ENCODE peak calls at places on chromosome X, in seven cellular contexts. G is H9, U is mesendoderm, M is neuronal stem cell, V is mesenchymal stem cell, J is H1, Z is trophoblast cell. P is an unnamed sample.

GRCh38 chrX:3046253-3046909 is 5.1 kb downstream of the ARSF start:
- DNase-seq in G (no peak), V (peak), M (no peak), Z (no peak), J (no peak), U (no peak), P (no peak)

GRCh38 chrX:56764975-56765791 is 36.1 kb downstream of the NBDY start:
- DNase-seq in G (peak), M (no peak), U (no peak), V (peak), J (peak), Z (no peak), P (no peak)

GRCh38 chrX:18146954-18147353 is 73.7 kb downstream of the BEND2 start:
- DNase-seq in M (peak), J (peak), U (peak), Z (peak), G (peak), V (no peak), P (peak)

GRCh38 chrX:115898382-115899001 is 272.1 kb upstream of the AGTR2 start:
- DNase-seq in Z (no peak), J (peak), G (peak), M (no peak), U (peak), V (no peak), P (peak)

GRCh38 chrX:130176354-130176776 is 4.6 kb downstream of the RAB33A start:
- DNase-seq in U (no peak), M (no peak), G (no peak), V (peak), Z (no peak), J (no peak), P (peak)

GRCh38 chrX:137171626-137172025 is 137.8 kb upstream of the GPR101 start:
- DNase-seq in J (no peak), U (no peak), G (no peak), Z (no peak), M (no peak), V (no peak), P (no peak)

GRCh38 chrX:41590641-41591040 is 98.1 kb upstream of the GPR34 start:
- DNase-seq in M (no peak), V (no peak), G (no peak), Z (no peak), J (no peak), U (no peak), P (peak)

GRCh38 chrX:111254896-111255693 is 15.2 kb downstream of the CAPN6 start:
- DNase-seq in V (no peak), U (peak), G (no peak), Z (no peak), M (no peak), J (no peak), P (no peak)

GRCh38 chrX:33194876-33195433 is 16.4 kb downstream of the DMD start:
- DNase-seq in J (no peak), G (no peak), V (peak), M (no peak), U (peak), Z (no peak), P (peak)

GRCh38 chrX:17595456-17596035 is 141.7 kb upstream of the SCML1 start:
- DNase-seq in V (peak), G (no peak), Z (no peak), J (no peak), U (no peak), M (no peak), P (peak)

GRCh38 chrX:54721424-54721823 is 76.6 kb downstream of the ITIH6 start:
- DNase-seq in G (no peak), U (no peak), J (no peak), M (no peak), Z (no peak), V (no peak), P (no peak)

GRCh38 chrX:149909324-149910177 is 19.8 kb upstream of the HSFX4 start:
- DNase-seq in U (no peak), J (no peak), Z (no peak), G (no peak), V (no peak), M (no peak), P (no peak)

GRCh38 chrX:19709812-19710518 is 177.4 kb downstream of the SH3KBP1 start:
- DNase-seq in Z (peak), G (no peak), M (no peak), J (no peak), V (peak), U (no peak), P (peak)

GRCh38 chrX:117834076-117834475 is 282.5 kb downstream of the KLHL13 start:
- DNase-seq in G (no peak), U (no peak), M (no peak), J (no peak), Z (no peak), V (no peak), P (no peak)

GRCh38 chrX:50941638-50942037 is 31.1 kb downstream of the BMP15 start:
- DNase-seq in Z (peak), J (peak), U (peak), G (peak), V (no peak), M (no peak), P (no peak)

GRCh38 chrX:17098516-17099247 is 152.2 kb downstream of the REPS2 start:
- DNase-seq in Z (no peak), M (no peak), V (no peak), U (no peak), J (no peak), G (no peak), P (no peak)

GRCh38 chrX:24355095-24355494 is 5.3 kb upstream of the SUPT20HL1 start:
- DNase-seq in G (no peak), Z (no peak), M (no peak), V (no peak), J (no peak), U (no peak), P (peak)

GRCh38 chrX:43505759-43506158 is 150.3 kb upstream of the MAOA start:
- DNase-seq in Z (peak), G (no peak), U (peak), J (no peak), V (no peak), M (no peak), P (no peak)

GRCh38 chrX:4550018-4550417 is 836.6 kb upstream of the PRKX start:
- DNase-seq in V (no peak), J (no peak), M (no peak), Z (no peak), U (peak), G (peak), P (no peak)

GRCh38 chrX:47502591-47503222 is 19.7 kb upstream of the ZNF41 start:
- DNase-seq in U (no peak), J (no peak), Z (peak), G (no peak), V (peak), M (no peak), P (peak)

GRCh38 chrX:19776753-19777152 is 110.6 kb downstream of the SH3KBP1 start:
- DNase-seq in Z (no peak), J (no peak), G (no peak), V (no peak), M (no peak), U (no peak), P (no peak)

GRCh38 chrX:153387987-153388721 is 13.0 kb downstream of the PNMA6E start:
- DNase-seq in M (no peak), G (peak), J (no peak), V (no peak), Z (no peak), U (no peak), P (no peak)

GRCh38 chrX:41036668-41037326 is 48.4 kb upstream of the USP9X start:
- DNase-seq in J (no peak), M (no peak), Z (no peak), U (no peak), G (no peak), V (no peak), P (no peak)

GRCh38 chrX:56812515-56813105 is 83.6 kb downstream of the NBDY start:
- DNase-seq in G (no peak), U (no peak), J (no peak), Z (no peak), V (peak), M (no peak), P (no peak)

GRCh38 chrX:149858592-149858991 is 22.4 kb upstream of the MAGEA8 start:
- DNase-seq in M (no peak), G (no peak), J (no peak), V (no peak), U (no peak), Z (no peak), P (no peak)

GRCh38 chrX:85243761-85244410 is at the start of the genes SATL1 and ZNF711:
- DNase-seq in V (peak), U (peak), J (peak), G (peak), M (peak), Z (no peak), P (peak)

GRCh38 chrX:119729408-119730201 is 28.8 kb upstream of the SOWAHD start:
- DNase-seq in G (peak), V (peak), Z (peak), M (peak), J (peak), U (peak), P (peak)

GRCh38 chrX:108303682-108304081 is 134.5 kb downstream of the COL4A6 start:
- DNase-seq in V (no peak), Z (no peak), G (no peak), M (no peak), J (no peak), U (no peak), P (no peak)

GRCh38 chrX:68018248-68019203 is 414.8 kb downstream of the OPHN1 start:
- DNase-seq in G (peak), U (peak), V (peak), J (peak), M (peak), Z (peak), P (peak)

GRCh38 chrX:41377624-41378023 is 43.7 kb downstream of the DDX3X start:
- DNase-seq in M (no peak), V (peak), U (no peak), J (no peak), Z (no peak), G (no peak), P (no peak)

GRCh38 chrX:123713841-123714240 is 19.0 kb downstream of the THOC2 start:
- DNase-seq in Z (no peak), U (no peak), M (no peak), V (no peak), J (no peak), G (no peak), P (peak)

GRCh38 chrX:22526339-22526738 is 253.6 kb downstream of the CBLL2 start:
- DNase-seq in G (no peak), V (no peak), M (no peak), Z (peak), J (no peak), U (no peak), P (peak)

GRCh38 chrX:153439977-153440376 is 5.9 kb downstream of the TREX2 start:
- DNase-seq in J (no peak), M (no peak), U (no peak), Z (no peak), G (no peak), V (no peak), P (no peak)

GRCh38 chrX:70480660-70481018 is 36.0 kb downstream of the DLG3 start:
- DNase-seq in U (no peak), M (no peak), J (no peak), G (no peak), V (peak), Z (no peak), P (no peak)

DNA sequence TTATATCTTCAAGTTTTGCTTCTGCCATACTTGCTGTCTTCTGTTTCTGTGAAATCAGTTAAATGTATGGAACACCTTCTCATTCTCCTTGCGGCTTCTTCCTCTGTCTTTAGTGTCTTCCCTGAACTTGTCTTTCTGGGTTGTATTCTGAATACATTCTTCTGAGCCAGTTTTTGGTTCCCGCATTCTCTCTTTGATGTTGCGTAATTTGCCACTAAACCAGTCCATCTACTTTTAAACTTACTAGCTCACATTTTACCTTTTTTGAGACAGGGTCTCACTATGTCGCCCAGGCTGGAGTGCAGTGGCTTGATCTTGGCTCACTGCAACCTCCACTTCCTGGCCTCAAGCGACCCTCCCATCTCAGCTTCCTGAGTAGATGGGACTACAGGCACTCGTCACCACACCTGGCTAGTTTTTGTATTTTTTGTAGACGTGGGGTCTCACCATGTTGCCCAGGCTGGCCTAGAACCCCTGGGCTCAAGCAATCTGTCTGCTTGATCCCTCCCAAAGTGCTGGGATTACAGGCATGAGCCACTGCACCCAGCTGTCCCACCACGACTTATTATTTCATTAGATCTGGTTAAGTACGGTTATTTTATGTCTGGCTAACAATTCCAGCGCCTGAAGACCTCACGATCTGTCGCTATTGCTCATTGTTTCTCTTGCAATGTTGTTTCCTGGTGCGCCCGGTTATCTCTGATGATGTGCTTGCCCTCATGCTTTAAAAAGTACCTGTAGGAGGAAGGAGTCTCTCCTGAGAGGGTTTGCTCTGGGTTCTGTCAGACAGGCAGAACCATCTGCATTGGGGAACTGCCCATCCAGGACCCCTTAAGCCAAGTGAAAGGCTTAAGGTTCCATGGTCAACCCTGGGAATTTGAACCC is 9.8 kb upstream of the FAM3A start:
- DNase-seq in Z (peak), M (no peak), G (no peak), U (no peak), V (no peak), J (no peak), P (no peak)
- H3K23ac ChIP-seq in Z (no peak), M (no peak), G (no peak), U (no peak), V (no peak), J (no peak), P (no peak)

GRCh38 chrX:1134976-1135375 is 77.5 kb downstream of the CRLF2 start:
- DNase-seq in M (no peak), V (no peak), G (peak), U (no peak), J (no peak), Z (no peak), P (no peak)
- H3K23ac ChIP-seq in M (no peak), V (no peak), G (no peak), U (no peak), J (no peak), Z (no peak), P (no peak)

GRCh38 chrX:11064276-11064675 is 46.9 kb upstream of the HCCS start:
- DNase-seq in J (no peak), V (no peak), U (no peak), Z (no peak), G (no peak), M (no peak), P (no peak)
- H3K23ac ChIP-seq in J (no peak), V (no peak), U (no peak), Z (no peak), G (no peak), M (no peak), P (no peak)

DNA sequence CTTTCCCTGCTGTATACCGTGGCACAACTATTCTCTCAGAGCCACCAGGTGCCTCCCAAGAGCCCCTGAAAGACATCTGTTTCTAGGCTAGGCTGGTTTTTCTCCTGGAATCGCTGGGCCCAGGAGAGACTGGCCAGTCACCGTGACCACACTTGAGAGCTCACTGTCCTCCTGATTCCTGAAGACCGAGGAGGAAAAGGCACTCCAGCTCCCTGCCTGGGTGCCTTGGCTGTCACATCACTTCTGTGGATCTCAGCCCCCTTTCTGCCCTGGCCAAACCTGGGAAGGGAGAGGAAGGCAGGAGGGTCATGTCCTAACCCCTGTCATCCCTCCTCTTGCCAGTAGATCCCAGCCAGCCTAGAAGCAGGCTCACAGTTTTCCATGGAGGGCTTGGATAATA is 54.7 kb upstream of the LAS1L start:
- DNase-seq in U (no peak), M (no peak), V (no peak), G (no peak), J (no peak), Z (no peak), P (no peak)
- H3K23ac ChIP-seq in U (no peak), M (no peak), V (no peak), G (no peak), J (no peak), Z (no peak), P (no peak)

GRCh38 chrX:134476284-134476683 is 16.3 kb downstream of the HPRT1 start:
- DNase-seq in Z (no peak), G (no peak), M (no peak), J (no peak), U (no peak), V (no peak), P (no peak)
- H3K23ac ChIP-seq in Z (no peak), G (no peak), M (no peak), J (no peak), U (no peak), V (no peak), P (no peak)

GRCh38 chrX:15207384-15207783 is 62.5 kb downstream of the ASB9 start:
- DNase-seq in U (no peak), J (no peak), Z (no peak), V (no peak), G (no peak), M (no peak), P (no peak)

GRCh38 chrX:15203694-15204093 is 66.2 kb downstream of the ASB9 start:
- DNase-seq in M (no peak), G (no peak), U (no peak), V (no peak), Z (no peak), J (no peak), P (no peak)

GRCh38 chrX:15207994-15208393 is 61.9 kb downstream of the ASB9 start:
- DNase-seq in U (no peak), M (no peak), G (no peak), Z (no peak), V (no peak), J (no peak), P (no peak)

GRCh38 chrX:15204130-15204751 is 65.6 kb downstream of the ASB9 start:
- DNase-seq in M (no peak), G (no peak), J (no peak), U (no peak), Z (no peak), V (no peak), P (no peak)

DNA sequence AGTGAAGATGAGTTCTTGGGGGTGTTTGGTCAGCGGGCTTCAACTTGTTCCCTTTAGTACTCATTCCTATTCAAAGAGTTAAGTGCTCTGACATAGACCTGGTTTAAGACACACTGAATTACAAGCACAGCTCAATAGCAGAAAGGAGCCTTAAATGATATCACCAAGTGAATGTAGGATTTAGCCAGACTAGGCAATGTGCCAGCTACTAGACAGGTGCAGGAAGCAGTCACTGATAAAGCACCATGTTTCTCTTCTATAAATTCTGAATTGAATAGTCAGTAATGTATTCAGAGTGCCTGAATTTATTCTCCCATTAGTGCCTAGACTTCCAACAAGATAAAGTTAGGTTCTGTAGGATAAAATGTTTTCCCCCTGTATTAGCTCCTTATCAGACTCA is 63.6 kb downstream of the ASB9 start:
- DNase-seq in V (no peak), G (no peak), U (no peak), J (no peak), M (no peak), Z (no peak), P (no peak)
- H3K23ac ChIP-seq in V (no peak), G (no peak), U (no peak), J (no peak), M (no peak), Z (no peak), P (no peak)

GRCh38 chrX:98380106-98380505 is 1496.4 kb downstream of the RPA4 start:
- DNase-seq in Z (no peak), M (no peak), U (peak), V (no peak), G (peak), J (peak), P (no peak)
- H3K23ac ChIP-seq in Z (no peak), M (no peak), U (no peak), V (no peak), G (no peak), J (no peak), P (no peak)

DNA sequence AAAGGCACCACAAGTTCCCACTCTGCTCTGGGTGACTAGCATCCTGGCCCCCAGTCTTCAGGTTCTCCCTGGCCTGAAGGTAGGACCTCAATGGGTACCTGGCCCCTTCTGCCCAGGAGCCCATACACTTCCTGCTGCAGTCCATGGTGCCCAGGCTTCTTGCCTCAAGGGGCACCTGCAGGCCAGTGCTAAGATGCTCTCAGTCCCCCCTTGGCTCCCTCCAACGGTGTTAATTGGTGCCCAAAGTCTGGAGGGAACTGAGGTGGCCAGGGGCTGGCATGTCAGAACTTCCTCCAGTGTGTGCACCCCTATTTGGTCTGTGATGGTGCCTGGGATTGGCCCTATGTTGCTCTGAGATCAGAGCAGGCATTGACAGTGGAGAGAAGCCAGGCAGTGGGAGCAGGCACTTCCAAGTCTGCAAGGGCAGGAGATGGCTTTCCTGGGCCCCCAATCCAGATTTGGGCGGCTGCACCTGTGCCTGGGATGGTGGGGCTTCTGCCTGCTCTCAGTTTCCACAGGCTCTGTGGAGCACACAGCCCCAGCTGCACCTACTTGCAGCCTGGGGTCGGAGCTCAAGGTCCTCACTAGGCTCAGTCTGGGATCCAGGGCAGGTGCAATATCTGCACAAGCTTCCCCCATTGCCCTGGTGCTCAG is 301.6 kb downstream of the FAM47B start:
- DNase-seq in U (no peak), M (no peak), Z (no peak), J (no peak), G (no peak), V (no peak), P (no peak)
- H3K23ac ChIP-seq in U (no peak), M (no peak), Z (no peak), J (no peak), G (no peak), V (no peak), P (no peak)

DNA sequence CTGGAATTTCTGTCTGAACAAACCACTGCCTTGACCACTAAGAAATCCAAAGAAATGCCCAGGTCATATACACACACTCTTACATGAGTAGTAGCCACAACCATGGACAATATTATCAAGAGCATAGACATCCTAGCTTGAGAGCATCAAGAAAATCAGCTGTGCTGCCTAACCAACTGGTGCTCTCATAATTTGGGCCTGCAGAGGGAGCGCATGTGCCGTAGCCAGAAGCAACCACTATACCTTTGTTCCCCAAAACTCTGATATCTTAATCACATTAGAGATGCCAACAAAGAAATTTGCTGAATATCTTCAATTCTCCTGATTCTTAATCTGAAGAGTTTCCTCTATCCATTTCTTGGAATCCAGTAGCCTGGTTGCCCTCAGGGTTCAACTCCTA is 163.6 kb downstream of the ZNF674 start:
- DNase-seq in V (peak), G (peak), U (peak), Z (no peak), M (peak), J (peak), P (peak)
- H3K23ac ChIP-seq in V (no peak), G (no peak), U (no peak), Z (no peak), M (no peak), J (no peak), P (no peak)

GRCh38 chrX:136055651-136056221 is 70.5 kb downstream of the SLC9A6 start:
- DNase-seq in Z (no peak), G (no peak), M (no peak), U (no peak), V (peak), J (no peak), P (peak)
- H3K23ac ChIP-seq in Z (no peak), G (no peak), M (no peak), U (no peak), V (no peak), J (no peak), P (no peak)